ENCODE peak calls at places on chromosomes 6 and 20, in six cellular contexts. T is HL-60, E is pancreas, P is gastrocnemius medialis, K is brain microvascular endothelial cell, Q is A549. Z is an unnamed sample.

GRCh38 chr6:57265755-57266221 is 43.7 kb upstream of the RAB23 start:
- DNase-seq in T (no peak), E (no peak), P (no peak), K (peak), Q (no peak), Z (no peak)

GRCh38 chr6:24968711-24969110 is 33.0 kb upstream of the RIPOR2 start:
- DNase-seq in T (no peak), E (no peak), P (no peak), K (no peak), Q (no peak), Z (no peak)

GRCh38 chr20:50646483-50646996 is 44.8 kb downstream of the RIPOR3 start:
- DNase-seq in T (no peak), E (no peak), P (no peak), K (no peak), Q (no peak), Z (no peak)

GRCh38 chr20:57415791-57416190 is 24.6 kb downstream of the RBM38 start:
- DNase-seq in T (no peak), E (no peak), P (no peak), K (no peak), Q (no peak), Z (peak)

GRCh38 chr20:6841128-6841527 is 73.6 kb downstream of the BMP2 start:
- DNase-seq in T (no peak), E (no peak), P (no peak), K (no peak), Q (no peak), Z (no peak)

GRCh38 chr6:1670711-1671462 is 61.2 kb downstream of the FOXC1 start:
- DNase-seq in T (no peak), E (no peak), P (no peak), K (peak), Q (no peak), Z (peak)

GRCh38 chr6:113442040-113442439 is 415.1 kb upstream of the MARCKS start:
- DNase-seq in T (no peak), E (no peak), P (no peak), K (no peak), Q (no peak), Z (no peak)

GRCh38 chr6:112018619-112019416 is 35.1 kb upstream of the CCN6 start:
- DNase-seq in T (no peak), E (peak), P (no peak), K (peak), Q (no peak), Z (peak)

GRCh38 chr6:22980446-22980845 is 411.1 kb downstream of the HDGFL1 start:
- DNase-seq in T (no peak), E (no peak), P (no peak), K (peak), Q (no peak), Z (peak)

GRCh38 chr20:36318166-36318565 is 12.0 kb downstream of the DLGAP4 start:
- DNase-seq in T (no peak), E (no peak), P (no peak), K (no peak), Q (no peak), Z (no peak)

GRCh38 chr6:63464060-63464459 is 108.2 kb upstream of the LOC128125822 start:
- DNase-seq in T (no peak), E (no peak), P (no peak), K (no peak), Q (no peak), Z (no peak)

GRCh38 chr6:6317825-6318733 is 2.4 kb downstream of the F13A1 start:
- DNase-seq in T (no peak), E (no peak), P (no peak), K (no peak), Q (no peak), Z (no peak)

GRCh38 chr6:150302801-150303138 is 66.0 kb upstream of the IYD start:
- DNase-seq in T (no peak), E (no peak), P (no peak), K (no peak), Q (no peak), Z (no peak)

GRCh38 chr6:27669798-27670301 is 196.9 kb upstream of the ZNF184 start:
- DNase-seq in T (no peak), E (no peak), P (no peak), K (no peak), Q (no peak), Z (no peak)

GRCh38 chr6:17258763-17259162 is 22.4 kb upstream of the RBM24 start:
- DNase-seq in T (no peak), E (no peak), P (no peak), K (no peak), Q (no peak), Z (no peak)

GRCh38 chr6:12403201-12403826 is 113.2 kb downstream of the EDN1 start:
- DNase-seq in T (no peak), E (no peak), P (no peak), K (peak), Q (peak), Z (no peak)

GRCh38 chr6:163958646-163959045 is 544.1 kb downstream of the QKI start:
- DNase-seq in T (no peak), E (no peak), P (no peak), K (peak), Q (no peak), Z (peak)

GRCh38 chr6:153670403-153671026 is 368.5 kb upstream of the OPRM1 start:
- DNase-seq in T (no peak), E (no peak), P (no peak), K (no peak), Q (no peak), Z (no peak)

GRCh38 chr6:90167514-90168379 is 128.9 kb downstream of the BACH2 start:
- DNase-seq in T (no peak), E (no peak), P (no peak), K (no peak), Q (no peak), Z (no peak)

GRCh38 chr20:36959242-36959641 is 7.7 kb upstream of the SAMHD1 start:
- DNase-seq in T (no peak), E (no peak), P (no peak), K (no peak), Q (no peak), Z (no peak)

GRCh38 chr6:38901802-38902522 is 146.6 kb upstream of the GLP1R start:
- DNase-seq in T (no peak), E (no peak), P (no peak), K (no peak), Q (no peak), Z (no peak)

GRCh38 chr6:167094820-167095637 is 27.9 kb upstream of the CCR6 start:
- DNase-seq in T (no peak), E (no peak), P (no peak), K (no peak), Q (no peak), Z (peak)

GRCh38 chr20:8368680-8369079 is 236.6 kb downstream of the PLCB1 start:
- DNase-seq in T (no peak), E (no peak), P (no peak), K (no peak), Q (no peak), Z (no peak)

GRCh38 chr6:114714836-114715507 is 372.1 kb upstream of the HS3ST5 start:
- DNase-seq in T (no peak), E (no peak), P (no peak), K (no peak), Q (no peak), Z (no peak)

GRCh38 chr6:135702955-135703499 is 148.5 kb upstream of the PDE7B start:
- DNase-seq in T (peak), E (no peak), P (no peak), K (no peak), Q (no peak), Z (no peak)

GRCh38 chr6:88823998-88824397 is 139.4 kb downstream of the RNGTT start:
- DNase-seq in T (no peak), E (no peak), P (no peak), K (peak), Q (no peak), Z (no peak)

GRCh38 chr20:62723768-62724420 is 15.3 kb downstream of the NTSR1 start:
- DNase-seq in T (no peak), E (no peak), P (no peak), K (no peak), Q (no peak), Z (no peak)

GRCh38 chr20:62724692-62725595 is 16.3 kb downstream of the NTSR1 start:
- DNase-seq in T (no peak), E (no peak), P (no peak), K (no peak), Q (no peak), Z (no peak)

GRCh38 chr20:62726716-62727583 is 18.3 kb downstream of the NTSR1 start:
- DNase-seq in T (no peak), E (no peak), P (no peak), K (no peak), Q (no peak), Z (no peak)

GRCh38 chr20:62726276-62726675 is 17.6 kb downstream of the NTSR1 start:
- DNase-seq in T (no peak), E (no peak), P (no peak), K (no peak), Q (no peak), Z (no peak)

GRCh38 chr20:62725596-62726268 is 17.1 kb downstream of the NTSR1 start:
- DNase-seq in T (no peak), E (no peak), P (no peak), K (no peak), Q (no peak), Z (no peak)
- H3K27ac ChIP-seq in T (no peak), E (no peak), P (no peak), K (no peak), Q (no peak), Z (no peak)

GRCh38 chr6:144279484-144280150 is 5.5 kb upstream of the UTRN start:
- DNase-seq in T (no peak), E (no peak), P (no peak), K (no peak), Q (no peak), Z (no peak)

GRCh38 chr6:144277605-144278227 is 7.4 kb upstream of the UTRN start:
- DNase-seq in T (no peak), E (no peak), P (no peak), K (no peak), Q (no peak), Z (no peak)

GRCh38 chr6:144278659-144279314 is 6.3 kb upstream of the UTRN start:
- DNase-seq in T (no peak), E (no peak), P (no peak), K (no peak), Q (no peak), Z (no peak)

DNA sequence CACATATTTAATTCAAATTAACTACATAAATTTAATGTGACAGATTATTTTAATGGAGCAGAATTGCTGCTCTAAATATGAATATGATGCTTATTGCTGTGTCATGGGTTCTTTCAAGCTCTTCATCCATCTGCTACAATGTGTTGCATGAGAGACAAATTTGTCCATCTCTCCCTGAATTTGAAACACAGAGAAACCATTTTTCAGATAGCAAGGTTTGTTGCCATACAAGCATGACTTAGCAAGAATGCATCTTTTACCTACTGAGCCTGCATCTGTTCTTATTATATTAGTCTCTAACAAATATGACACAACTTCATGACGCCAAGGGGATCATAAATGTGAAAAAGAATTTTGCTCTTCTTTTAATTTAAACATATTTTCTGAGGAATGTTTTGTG is 8.0 kb upstream of the UTRN start:
- DNase-seq in T (no peak), E (no peak), P (no peak), K (no peak), Q (no peak), Z (no peak)
- H3K4me3 ChIP-seq in T (no peak), E (no peak), P (no peak), K (no peak), Q (no peak), Z (no peak)

GRCh38 chr20:45157977-45158376 is 16.7 kb upstream of the PI3 start:
- DNase-seq in T (no peak), E (peak), P (no peak), K (peak), Q (no peak), Z (no peak)

GRCh38 chr20:45153147-45153546 is 21.6 kb upstream of the PI3 start:
- DNase-seq in T (no peak), E (no peak), P (no peak), K (no peak), Q (no peak), Z (no peak)

GRCh38 chr20:45156728-45157127 is 18.0 kb upstream of the PI3 start:
- DNase-seq in T (peak), E (no peak), P (no peak), K (no peak), Q (no peak), Z (no peak)

GRCh38 chr20:45153756-45154155 is 20.9 kb upstream of the PI3 start:
- DNase-seq in T (peak), E (no peak), P (no peak), K (no peak), Q (no peak), Z (no peak)

DNA sequence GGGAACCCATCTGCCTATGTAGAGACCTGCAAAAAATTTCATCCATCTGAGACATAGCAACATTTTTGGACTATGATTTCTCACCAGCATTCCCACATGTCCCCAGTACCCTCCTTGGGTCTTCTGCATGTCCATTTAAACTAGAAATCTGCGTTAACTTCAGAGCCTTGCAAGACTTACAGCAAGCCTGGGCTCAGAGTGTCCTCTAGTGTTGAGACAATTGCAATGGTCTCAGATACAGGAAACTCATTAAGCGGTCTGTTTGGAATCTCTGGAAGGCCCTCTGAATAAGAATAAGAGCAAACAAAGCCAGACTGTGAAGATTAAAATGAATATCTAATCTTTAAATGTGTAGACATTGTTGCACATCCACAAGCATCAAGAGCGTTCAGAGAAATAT is 20.5 kb upstream of the PI3 start:
- DNase-seq in T (no peak), E (no peak), P (no peak), K (no peak), Q (no peak), Z (no peak)
- H3K27ac ChIP-seq in T (no peak), E (no peak), P (no peak), K (no peak), Q (no peak), Z (no peak)

GRCh38 chr20:43840382-43841070 is 74.1 kb upstream of the TOX2 start:
- DNase-seq in T (peak), E (no peak), P (no peak), K (no peak), Q (peak), Z (peak)
- H3K4me3 ChIP-seq in T (no peak), E (no peak), P (no peak), K (no peak), Q (no peak), Z (no peak)

GRCh38 chr6:14964486-14964885 is 281.4 kb upstream of the JARID2 start:
- DNase-seq in T (no peak), E (no peak), P (no peak), K (no peak), Q (no peak), Z (no peak)

GRCh38 chr6:14966111-14966901 is 279.6 kb upstream of the JARID2 start:
- DNase-seq in T (no peak), E (no peak), P (no peak), K (no peak), Q (no peak), Z (no peak)

GRCh38 chr6:14964901-14965300 is 281.0 kb upstream of the JARID2 start:
- DNase-seq in T (no peak), E (peak), P (no peak), K (no peak), Q (no peak), Z (peak)

GRCh38 chr6:14966902-14967711 is 278.8 kb upstream of the JARID2 start:
- DNase-seq in T (peak), E (no peak), P (no peak), K (no peak), Q (no peak), Z (no peak)

DNA sequence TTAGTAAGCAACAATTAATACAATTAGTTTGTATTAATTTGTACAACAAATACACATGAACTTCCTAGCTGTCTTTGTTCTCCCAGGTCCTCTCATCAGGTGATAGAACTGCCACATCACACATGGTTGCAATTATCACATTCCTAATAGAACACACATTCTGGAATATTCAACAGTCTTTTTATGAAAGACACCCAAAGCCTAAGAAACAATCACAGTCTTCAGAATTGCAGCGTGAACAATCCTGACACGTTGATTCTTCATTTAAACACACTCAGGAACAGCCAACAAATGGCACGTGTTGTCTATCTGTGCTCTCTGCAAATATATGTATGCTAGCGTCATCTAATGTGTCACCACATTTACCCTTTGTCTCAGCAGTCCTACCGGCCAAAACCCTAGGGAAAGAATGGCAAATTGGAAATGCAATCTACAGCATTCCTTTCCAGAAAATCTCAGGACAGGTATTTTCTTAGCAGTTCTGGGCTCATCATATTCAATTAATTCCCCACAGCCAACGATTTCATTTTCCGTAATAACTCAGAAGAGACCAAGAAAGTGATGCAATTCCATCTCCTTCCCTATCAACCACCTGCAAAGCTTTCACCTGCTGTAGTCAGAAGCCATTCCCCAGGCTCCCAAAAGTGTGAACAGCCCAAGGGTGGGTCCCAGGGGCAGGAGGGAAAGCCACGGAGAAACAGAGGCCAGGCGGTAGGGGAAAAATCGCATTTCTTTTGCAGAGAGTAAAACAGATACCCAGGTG is 280.3 kb upstream of the JARID2 start:
- DNase-seq in T (no peak), E (no peak), P (no peak), K (no peak), Q (no peak), Z (no peak)
- H3K27ac ChIP-seq in T (no peak), E (no peak), P (no peak), K (no peak), Q (no peak), Z (peak)

GRCh38 chr6:81895511-81896185 is 143.2 kb upstream of the TENT5A start:
- DNase-seq in T (no peak), E (no peak), P (no peak), K (peak), Q (no peak), Z (no peak)
- H3K4me3 ChIP-seq in T (no peak), E (no peak), P (no peak), K (no peak), Q (no peak), Z (peak)

GRCh38 chr20:3738109-3739053 is 5.9 kb downstream of the HSPA12B start:
- DNase-seq in T (no peak), E (no peak), P (no peak), K (no peak), Q (no peak), Z (no peak)
- H3K27ac ChIP-seq in T (no peak), E (no peak), P (no peak), K (no peak), Q (no peak), Z (no peak)

GRCh38 chr6:13573255-13573654 is 1.1 kb upstream of the SIRT5 start:
- DNase-seq in T (no peak), E (no peak), P (no peak), K (no peak), Q (no peak), Z (no peak)
- H3K4me3 ChIP-seq in T (peak), E (peak), P (peak), K (peak), Q (peak), Z (no peak)

GRCh38 chr20:31570021-31570463 is 35.0 kb upstream of the ID1 start:
- DNase-seq in T (no peak), E (no peak), P (no peak), K (no peak), Q (no peak), Z (no peak)
- H3K27ac ChIP-seq in T (no peak), E (no peak), P (peak), K (no peak), Q (peak), Z (no peak)

GRCh38 chr6:126605089-126605488 is 265.2 kb downstream of the CENPW start:
- DNase-seq in T (no peak), E (no peak), P (no peak), K (no peak), Q (no peak), Z (no peak)
- H3K4me3 ChIP-seq in T (no peak), E (no peak), P (no peak), K (no peak), Q (no peak), Z (no peak)

Z was measured in SJCRH30.